ENCODE peak calls at places on chromosomes 13 and 19, in ten cellular contexts. A is stimulated activated CD8-positive, alpha-beta memory T cell treated with anti-CD3 and anti-CD28 coated beads, Interleukin-2, amount 100 ng/mL, for 48 hours; L is cardiac septum; Q is lower leg skin; R is AG09309; S is stomach; O is psoas muscle; U is stimulated activated naive CD4-positive, alpha-beta T cell; Y is RWPE1; V is DND-41. F is an unnamed sample.

GRCh38 chr19:1837625-1838105 is 10.6 kb downstream of the REXO1 start:
- DNase-seq in A (peak; percentile 55), L (no peak), Q (no peak), R (no peak), S (peak; percentile 48), O (no peak), U (peak; percentile 55), Y (peak; percentile 53), V (peak; percentile 57), F (peak; percentile 94)

GRCh38 chr13:49062297-49062896 is 86.7 kb downstream of the FNDC3A start:
- DNase-seq in A (no peak), L (no peak), Q (no peak), R (no peak), S (no peak), O (no peak), U (no peak), Y (no peak), V (no peak), F (no peak)

GRCh38 chr13:97856001-97856675 is 97.3 kb upstream of the IPO5 start:
- DNase-seq in A (no peak), L (no peak), Q (no peak), R (no peak), S (no peak), O (peak; percentile 80), U (no peak), Y (no peak), V (no peak), F (no peak)

GRCh38 chr19:28449803-28450202 is 763.1 kb downstream of the UQCRFS1 start:
- DNase-seq in A (no peak), L (no peak), Q (no peak), R (no peak), S (no peak), O (no peak), U (no peak), Y (no peak), V (no peak), F (no peak)

GRCh38 chr19:20423381-20424207 is 142.0 kb downstream of the ZNF737 start:
- DNase-seq in A (peak; percentile 3), L (peak; percentile 76), Q (peak; percentile 44), R (no peak), S (peak; percentile 56), O (peak; percentile 74), U (peak; percentile 1), Y (no peak), V (peak; percentile 50), F (no peak)

GRCh38 chr19:2037676-2038255 is 13.3 kb downstream of the MKNK2 start:
- DNase-seq in A (no peak), L (no peak), Q (no peak), R (no peak), S (no peak), O (peak; percentile 62), U (no peak), Y (no peak), V (no peak), F (no peak)

GRCh38 chr13:111916201-111916600 is 150.7 kb upstream of the SOX1 start:
- DNase-seq in A (no peak), L (no peak), Q (no peak), R (no peak), S (no peak), O (no peak), U (no peak), Y (no peak), V (no peak), F (no peak)

GRCh38 chr19:15195987-15196682 is 4.7 kb downstream of the NOTCH3 start:
- DNase-seq in A (no peak), L (no peak), Q (peak; percentile 73), R (no peak), S (peak; percentile 92), O (no peak), U (no peak), Y (peak; percentile 89), V (no peak), F (no peak)

GRCh38 chr19:5192568-5192967 is 148.0 kb downstream of the PTPRS start:
- DNase-seq in A (no peak), L (no peak), Q (no peak), R (no peak), S (no peak), O (no peak), U (no peak), Y (no peak), V (no peak), F (no peak)

GRCh38 chr19:34468400-34468799 is 13.2 kb upstream of the WTIP start:
- DNase-seq in A (no peak), L (no peak), Q (no peak), R (no peak), S (no peak), O (no peak), U (no peak), Y (no peak), V (no peak), F (no peak)

GRCh38 chr13:31350560-31350959 is 150.8 kb downstream of the B3GLCT start:
- DNase-seq in A (no peak), L (no peak), Q (no peak), R (no peak), S (no peak), O (no peak), U (no peak), Y (no peak), V (no peak), F (no peak)

GRCh38 chr19:38033658-38034150 is 126.7 kb downstream of the SIPA1L3 start:
- DNase-seq in A (no peak), L (no peak), Q (no peak), R (no peak), S (no peak), O (no peak), U (no peak), Y (no peak), V (no peak), F (peak; percentile 66)

GRCh38 chr19:54454781-54455675 is 6.0 kb downstream of the LENG8 start:
- DNase-seq in A (no peak), L (no peak), Q (no peak), R (no peak), S (no peak), O (peak; percentile 50), U (no peak), Y (no peak), V (no peak), F (no peak)

GRCh38 chr13:58687130-58687529 is 1055.6 kb downstream of the PCDH17 start:
- DNase-seq in A (no peak), L (no peak), Q (no peak), R (no peak), S (no peak), O (no peak), U (no peak), Y (no peak), V (no peak), F (no peak)

GRCh38 chr13:112443191-112444000 is 67.2 kb downstream of the SPACA7 start:
- DNase-seq in A (no peak), L (no peak), Q (no peak), R (no peak), S (peak; percentile 25), O (peak; percentile 42), U (no peak), Y (no peak), V (no peak), F (peak; percentile 25)

GRCh38 chr19:12872941-12873890 is 8.0 kb downstream of the DNASE2 start:
- DNase-seq in A (peak; percentile 51), L (no peak), Q (no peak), R (no peak), S (peak; percentile 88), O (peak; percentile 72), U (peak; percentile 43), Y (peak; percentile 94), V (peak; percentile 71), F (no peak)

GRCh38 chr13:101624210-101624922 is 171.9 kb downstream of the ITGBL1 start:
- DNase-seq in A (no peak), L (no peak), Q (no peak), R (no peak), S (no peak), O (no peak), U (no peak), Y (no peak), V (no peak), F (no peak)

GRCh38 chr13:46571189-46571901 is 18.4 kb downstream of the LRCH1 start:
- DNase-seq in A (no peak), L (no peak), Q (no peak), R (no peak), S (no peak), O (no peak), U (no peak), Y (no peak), V (no peak), F (no peak)

GRCh38 chr19:7905859-7906258 is 2.2 kb downstream of the MAP2K7 start:
- DNase-seq in A (no peak), L (no peak), Q (peak; percentile 16), R (no peak), S (no peak), O (no peak), U (no peak), Y (no peak), V (no peak), F (no peak)

GRCh38 chr13:37531054-37531453 is 67.5 kb downstream of the POSTN start:
- DNase-seq in A (no peak), L (no peak), Q (no peak), R (peak; percentile 96), S (no peak), O (no peak), U (no peak), Y (no peak), V (no peak), F (no peak)

GRCh38 chr13:50617134-50617721 is 226.3 kb downstream of the DLEU7 start:
- DNase-seq in A (no peak), L (no peak), Q (no peak), R (peak; percentile 96), S (no peak), O (no peak), U (no peak), Y (peak; percentile 68), V (no peak), F (no peak)

GRCh38 chr13:98528663-98529064 is 48.2 kb downstream of the STK24 start:
- DNase-seq in A (no peak), L (no peak), Q (no peak), R (no peak), S (no peak), O (peak; percentile 63), U (no peak), Y (peak; percentile 6), V (no peak), F (no peak)

GRCh38 chr13:95644611-95645052 is at the start of gene DZIP1:
- DNase-seq in A (peak; percentile 23), L (peak; percentile 85), Q (peak; percentile 28), R (peak; percentile 41), S (peak; percentile 41), O (peak; percentile 83), U (no peak), Y (peak; percentile 60), V (no peak), F (no peak)